ENCODE peak calls at places on chromosomes 11 and 22, in eight cellular contexts. One of them, this sample, is unnamed.

GRCh38 chr11:57224537-57224936 is 12.5 kb downstream of the APLNR start:
- DNase-seq in Peyer's patch: no peak
- DNase-seq in HFF-Myc: no peak
- DNase-seq in neural crest cell: no peak
- DNase-seq in mucosa of descending colon: no peak
- DNase-seq in lower leg skin: no peak
- DNase-seq in RWPE1: peak
- DNase-seq in PC-9: peak
- DNase-seq in this sample: no peak

GRCh38 chr11:72349053-72349452 is 85.3 kb downstream of the CLPB start:
- DNase-seq in Peyer's patch: no peak
- DNase-seq in HFF-Myc: no peak
- DNase-seq in neural crest cell: no peak
- DNase-seq in mucosa of descending colon: no peak
- DNase-seq in lower leg skin: no peak
- DNase-seq in RWPE1: no peak
- DNase-seq in PC-9: no peak
- DNase-seq in this sample: no peak

GRCh38 chr11:76147106-76147735 is 59.1 kb downstream of the WNT11 start:
- DNase-seq in Peyer's patch: peak
- DNase-seq in HFF-Myc: no peak
- DNase-seq in neural crest cell: no peak
- DNase-seq in mucosa of descending colon: peak
- DNase-seq in lower leg skin: no peak
- DNase-seq in RWPE1: no peak
- DNase-seq in PC-9: no peak
- DNase-seq in this sample: no peak

GRCh38 chr11:47378011-47378835 is at the start of gene SPI1:
- DNase-seq in Peyer's patch: peak
- DNase-seq in HFF-Myc: no peak
- DNase-seq in neural crest cell: no peak
- DNase-seq in mucosa of descending colon: peak
- DNase-seq in lower leg skin: no peak
- DNase-seq in RWPE1: no peak
- DNase-seq in PC-9: peak
- DNase-seq in this sample: no peak

GRCh38 chr11:112453601-112454577 is 193.2 kb upstream of the PLET1 start:
- DNase-seq in Peyer's patch: peak
- DNase-seq in HFF-Myc: peak
- DNase-seq in neural crest cell: peak
- DNase-seq in mucosa of descending colon: peak
- DNase-seq in lower leg skin: no peak
- DNase-seq in RWPE1: peak
- DNase-seq in PC-9: no peak
- DNase-seq in this sample: no peak

GRCh38 chr11:75654314-75654713 is 14.5 kb downstream of the MAP6 start:
- DNase-seq in Peyer's patch: no peak
- DNase-seq in HFF-Myc: no peak
- DNase-seq in neural crest cell: no peak
- DNase-seq in mucosa of descending colon: no peak
- DNase-seq in lower leg skin: no peak
- DNase-seq in RWPE1: peak
- DNase-seq in PC-9: peak
- DNase-seq in this sample: no peak

GRCh38 chr22:44924724-44925123 is 85.1 kb downstream of the PHF21B start:
- DNase-seq in Peyer's patch: no peak
- DNase-seq in HFF-Myc: no peak
- DNase-seq in neural crest cell: no peak
- DNase-seq in mucosa of descending colon: no peak
- DNase-seq in lower leg skin: no peak
- DNase-seq in RWPE1: no peak
- DNase-seq in PC-9: no peak
- DNase-seq in this sample: no peak

GRCh38 chr22:37044634-37045625 is 6.6 kb upstream of the KCTD17 start:
- DNase-seq in Peyer's patch: no peak
- DNase-seq in HFF-Myc: no peak
- DNase-seq in neural crest cell: no peak
- DNase-seq in mucosa of descending colon: no peak
- DNase-seq in lower leg skin: no peak
- DNase-seq in RWPE1: no peak
- DNase-seq in PC-9: peak
- DNase-seq in this sample: no peak

GRCh38 chr11:65932558-65932919 is 12.7 kb upstream of the TSGA10IP start:
- DNase-seq in Peyer's patch: no peak
- DNase-seq in HFF-Myc: no peak
- DNase-seq in neural crest cell: no peak
- DNase-seq in mucosa of descending colon: no peak
- DNase-seq in lower leg skin: peak
- DNase-seq in RWPE1: no peak
- DNase-seq in PC-9: no peak
- DNase-seq in this sample: no peak

GRCh38 chr11:44066732-44067131 is 662 bp downstream of the ACCS start:
- DNase-seq in Peyer's patch: peak
- DNase-seq in HFF-Myc: peak
- DNase-seq in neural crest cell: no peak
- DNase-seq in mucosa of descending colon: peak
- DNase-seq in lower leg skin: no peak
- DNase-seq in RWPE1: peak
- DNase-seq in PC-9: peak
- DNase-seq in this sample: no peak

DNA sequence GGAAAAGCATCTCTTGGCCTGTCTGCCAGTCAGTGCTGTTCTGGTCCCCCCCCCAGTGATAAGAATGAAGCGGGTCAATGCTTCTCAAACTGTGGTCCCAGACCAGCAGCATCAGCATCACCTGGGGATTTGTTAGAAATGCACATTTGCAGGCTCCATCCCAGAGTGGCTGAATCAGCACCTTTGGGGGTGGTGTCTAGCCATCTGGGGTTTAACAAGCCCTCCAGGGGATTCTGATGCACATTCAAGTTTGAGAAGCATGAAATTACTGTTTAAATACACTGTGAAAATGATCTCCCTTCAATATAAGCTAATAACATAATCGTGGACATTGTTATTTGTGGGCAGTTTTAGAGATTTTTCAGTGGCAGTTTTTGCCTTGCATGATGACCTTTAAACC is 133.5 kb downstream of the MYO18B start:
- DNase-seq in Peyer's patch: no peak
- DNase-seq in HFF-Myc: no peak
- DNase-seq in neural crest cell: no peak
- DNase-seq in mucosa of descending colon: no peak
- DNase-seq in lower leg skin: peak
- DNase-seq in RWPE1: no peak
- DNase-seq in PC-9: no peak
- DNase-seq in this sample: no peak
- TF ChIP-seq CTCF in Peyer's patch: no peak
- TF ChIP-seq CTCF in HFF-Myc: no peak
- TF ChIP-seq CTCF in neural crest cell: no peak
- TF ChIP-seq CTCF in mucosa of descending colon: no peak
- TF ChIP-seq CTCF in lower leg skin: no peak
- TF ChIP-seq CTCF in RWPE1: no peak
- TF ChIP-seq CTCF in PC-9: no peak
- TF ChIP-seq CTCF in this sample: no peak

GRCh38 chr22:21622624-21623401 is 7.0 kb downstream of the YDJC start:
- DNase-seq in Peyer's patch: no peak
- DNase-seq in HFF-Myc: no peak
- DNase-seq in neural crest cell: no peak
- DNase-seq in mucosa of descending colon: no peak
- DNase-seq in lower leg skin: no peak
- DNase-seq in RWPE1: no peak
- DNase-seq in PC-9: no peak
- DNase-seq in this sample: no peak

GRCh38 chr22:21624880-21625791 is 4.7 kb downstream of the YDJC start:
- DNase-seq in Peyer's patch: no peak
- DNase-seq in HFF-Myc: no peak
- DNase-seq in neural crest cell: no peak
- DNase-seq in mucosa of descending colon: no peak
- DNase-seq in lower leg skin: no peak
- DNase-seq in RWPE1: no peak
- DNase-seq in PC-9: no peak
- DNase-seq in this sample: no peak

GRCh38 chr22:21623402-21623970 is 6.3 kb downstream of the YDJC start:
- DNase-seq in Peyer's patch: no peak
- DNase-seq in HFF-Myc: no peak
- DNase-seq in neural crest cell: no peak
- DNase-seq in mucosa of descending colon: no peak
- DNase-seq in lower leg skin: no peak
- DNase-seq in RWPE1: no peak
- DNase-seq in PC-9: no peak
- DNase-seq in this sample: no peak

GRCh38 chr22:21626073-21626734 is 3.6 kb downstream of the YDJC start:
- DNase-seq in Peyer's patch: no peak
- DNase-seq in HFF-Myc: no peak
- DNase-seq in neural crest cell: no peak
- DNase-seq in mucosa of descending colon: no peak
- DNase-seq in lower leg skin: no peak
- DNase-seq in RWPE1: no peak
- DNase-seq in PC-9: no peak
- DNase-seq in this sample: no peak

DNA sequence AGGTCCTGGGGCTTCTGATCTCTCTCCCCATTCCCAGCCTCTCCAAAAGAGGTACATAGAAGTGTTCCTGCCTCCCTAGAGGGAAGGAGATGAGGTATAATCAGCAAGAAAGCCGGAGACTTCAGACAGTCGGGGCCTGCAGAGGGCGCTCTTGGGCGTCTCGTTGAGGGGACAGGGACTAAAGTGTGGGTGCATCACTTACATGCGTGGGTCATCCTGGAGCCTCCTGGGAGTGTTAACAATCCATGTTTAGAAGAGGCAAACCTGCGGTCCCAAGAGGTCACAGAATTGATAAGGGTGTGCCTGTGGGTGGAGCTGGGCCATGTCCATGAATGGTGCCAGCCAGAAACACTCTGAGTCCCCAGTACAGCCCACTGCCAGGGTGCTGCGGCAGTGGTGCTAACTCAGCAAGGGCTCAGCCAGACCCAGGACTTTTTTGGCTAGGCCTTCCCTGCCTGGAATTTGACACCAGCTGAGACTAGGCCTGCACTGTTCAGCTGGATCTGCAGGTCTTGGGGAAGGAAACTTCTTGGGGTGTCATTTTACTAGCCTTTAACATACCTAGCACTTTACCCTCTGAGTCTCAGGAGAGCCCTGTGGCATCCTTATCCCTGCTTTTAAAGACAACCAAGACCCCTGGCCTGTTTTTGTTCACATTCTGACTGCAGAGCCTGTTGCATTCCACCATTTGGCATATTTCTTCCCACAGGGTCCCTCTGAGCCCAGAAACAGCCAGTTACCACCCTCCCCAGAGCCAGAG is 5.5 kb downstream of the YDJC start:
- DNase-seq in Peyer's patch: no peak
- DNase-seq in HFF-Myc: no peak
- DNase-seq in neural crest cell: peak
- DNase-seq in mucosa of descending colon: peak
- DNase-seq in lower leg skin: no peak
- DNase-seq in RWPE1: no peak
- DNase-seq in PC-9: no peak
- DNase-seq in this sample: no peak
- TF ChIP-seq CTCF in Peyer's patch: peak
- TF ChIP-seq CTCF in HFF-Myc: peak
- TF ChIP-seq CTCF in neural crest cell: peak
- TF ChIP-seq CTCF in mucosa of descending colon: peak
- TF ChIP-seq CTCF in lower leg skin: no peak
- TF ChIP-seq CTCF in RWPE1: peak
- TF ChIP-seq CTCF in PC-9: peak
- TF ChIP-seq CTCF in this sample: no peak

GRCh38 chr11:36306888-36307287 is 10.8 kb downstream of the PRR5L start:
- DNase-seq in Peyer's patch: no peak
- DNase-seq in HFF-Myc: no peak
- DNase-seq in neural crest cell: peak
- DNase-seq in mucosa of descending colon: no peak
- DNase-seq in lower leg skin: no peak
- DNase-seq in RWPE1: no peak
- DNase-seq in PC-9: no peak
- DNase-seq in this sample: no peak
- TF ChIP-seq CTCF in Peyer's patch: peak
- TF ChIP-seq CTCF in HFF-Myc: peak
- TF ChIP-seq CTCF in neural crest cell: peak
- TF ChIP-seq CTCF in mucosa of descending colon: no peak
- TF ChIP-seq CTCF in lower leg skin: no peak
- TF ChIP-seq CTCF in RWPE1: peak
- TF ChIP-seq CTCF in PC-9: peak
- TF ChIP-seq CTCF in this sample: peak

DNA sequence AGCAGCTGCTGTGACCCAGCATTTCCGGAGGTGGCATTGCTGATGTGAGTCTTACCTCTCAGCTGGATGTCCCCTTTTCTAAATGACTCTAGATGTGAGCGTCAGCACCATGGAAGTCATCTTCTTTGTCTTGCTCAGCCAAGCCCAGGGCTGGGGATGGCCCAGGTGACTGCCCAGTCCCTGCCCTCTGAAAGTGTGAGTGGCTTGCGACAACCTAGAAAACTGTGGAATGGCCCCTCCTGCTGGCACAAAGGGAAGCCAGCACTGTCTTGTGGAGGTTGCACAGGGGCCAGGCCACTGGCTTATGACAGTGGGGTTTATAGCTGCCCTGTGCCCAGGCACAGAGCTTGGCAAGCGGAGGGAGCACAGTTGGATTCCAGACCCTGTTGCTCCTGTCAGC is 6.2 kb downstream of the TUB start:
- DNase-seq in Peyer's patch: no peak
- DNase-seq in HFF-Myc: no peak
- DNase-seq in neural crest cell: no peak
- DNase-seq in mucosa of descending colon: no peak
- DNase-seq in lower leg skin: no peak
- DNase-seq in RWPE1: no peak
- DNase-seq in PC-9: no peak
- DNase-seq in this sample: no peak
- TF ChIP-seq CTCF in Peyer's patch: no peak
- TF ChIP-seq CTCF in HFF-Myc: peak
- TF ChIP-seq CTCF in neural crest cell: no peak
- TF ChIP-seq CTCF in mucosa of descending colon: no peak
- TF ChIP-seq CTCF in lower leg skin: no peak
- TF ChIP-seq CTCF in RWPE1: no peak
- TF ChIP-seq CTCF in PC-9: no peak
- TF ChIP-seq CTCF in this sample: no peak

GRCh38 chr11:110091995-110092576 is 1.1 kb upstream of the ZC3H12C start:
- DNase-seq in Peyer's patch: no peak
- DNase-seq in HFF-Myc: no peak
- DNase-seq in neural crest cell: no peak
- DNase-seq in mucosa of descending colon: no peak
- DNase-seq in lower leg skin: no peak
- DNase-seq in RWPE1: no peak
- DNase-seq in PC-9: no peak
- DNase-seq in this sample: no peak
- TF ChIP-seq CTCF in Peyer's patch: no peak
- TF ChIP-seq CTCF in HFF-Myc: no peak
- TF ChIP-seq CTCF in neural crest cell: no peak
- TF ChIP-seq CTCF in mucosa of descending colon: no peak
- TF ChIP-seq CTCF in lower leg skin: no peak
- TF ChIP-seq CTCF in RWPE1: no peak
- TF ChIP-seq CTCF in PC-9: no peak
- TF ChIP-seq CTCF in this sample: no peak

GRCh38 chr11:6925007-6925577 is 1.1 kb upstream of the ZNF215 start:
- DNase-seq in Peyer's patch: no peak
- DNase-seq in HFF-Myc: no peak
- DNase-seq in neural crest cell: no peak
- DNase-seq in mucosa of descending colon: no peak
- DNase-seq in lower leg skin: no peak
- DNase-seq in RWPE1: no peak
- DNase-seq in PC-9: no peak
- DNase-seq in this sample: no peak
- TF ChIP-seq CTCF in Peyer's patch: no peak
- TF ChIP-seq CTCF in HFF-Myc: no peak
- TF ChIP-seq CTCF in neural crest cell: no peak
- TF ChIP-seq CTCF in mucosa of descending colon: no peak
- TF ChIP-seq CTCF in lower leg skin: no peak
- TF ChIP-seq CTCF in RWPE1: no peak
- TF ChIP-seq CTCF in PC-9: no peak
- TF ChIP-seq CTCF in this sample: no peak